ENCODE peak calls at places on chromosomes 11 and 22, in nine cellular contexts. V is AG04450, X is mammary epithelial cell, Y is keratinocyte, C is fibroblast of lung, M is uterus, J is neural progenitor cell, B is neuronal stem cell, U is trophoblast cell. H is an unnamed sample.

GRCh38 chr11:76617553-76618265 is 52.8 kb downstream of the LRRC32 start:
- DNase-seq in X (no peak), C (peak; percentile 81), B (no peak), U (no peak), Y (no peak), V (no peak), M (no peak), J (no peak), H (no peak)

GRCh38 chr11:43399983-43400630 is 41.4 kb downstream of the TTC17 start:
- DNase-seq in C (peak; percentile 7), B (no peak), J (no peak), U (peak; percentile 6), V (no peak), X (no peak), Y (no peak), M (no peak), H (no peak)

GRCh38 chr22:41827671-41828070 is 5.2 kb upstream of the SREBF2 start:
- DNase-seq in C (no peak), Y (no peak), U (peak; percentile 38), B (no peak), M (no peak), X (no peak), J (no peak), V (no peak), H (no peak)

GRCh38 chr22:47600281-47600680 is 837.8 kb downstream of the TBC1D22A start:
- DNase-seq in X (no peak), J (no peak), V (no peak), C (no peak), B (no peak), U (no peak), Y (no peak), M (no peak), H (no peak)

GRCh38 chr11:7673724-7674434 is 579 bp upstream of the CYB5R2 start:
- DNase-seq in U (peak; percentile 76), X (no peak), C (no peak), J (peak; percentile 81), Y (no peak), M (peak; percentile 62), V (no peak), B (peak; percentile 48), H (peak; percentile 49)

GRCh38 chr11:5625281-5625680 is 480 bp downstream of the TRIM34 start:
- DNase-seq in X (no peak), Y (no peak), M (no peak), U (no peak), C (no peak), J (no peak), V (no peak), B (no peak), H (no peak)

GRCh38 chr11:20963596-20963995 is 294.2 kb downstream of the NELL1 start:
- DNase-seq in V (no peak), M (no peak), X (peak; percentile 52), Y (no peak), J (no peak), U (no peak), B (no peak), C (peak; percentile 60), H (no peak)

GRCh38 chr11:128318856-128319474 is 268.4 kb downstream of the ETS1 start:
- DNase-seq in U (no peak), M (no peak), B (no peak), C (peak; percentile 49), X (no peak), Y (no peak), J (no peak), V (no peak), H (no peak)

GRCh38 chr11:11620966-11621880 is 582 bp downstream of the GALNT18 start:
- DNase-seq in V (no peak), J (peak; percentile 62), U (peak; percentile 37), Y (no peak), X (peak; percentile 58), B (peak; percentile 40), C (peak; percentile 34), M (peak; percentile 41), H (peak; percentile 30)

GRCh38 chr11:11252403-11252802 is 100.6 kb downstream of the CSNK2A3 start:
- DNase-seq in Y (no peak), V (no peak), B (no peak), M (no peak), C (no peak), X (no peak), J (no peak), U (no peak), H (no peak)

GRCh38 chr11:111582163-111582562 is 20.1 kb upstream of the SIK2 start:
- DNase-seq in J (no peak), B (no peak), M (no peak), C (no peak), Y (no peak), U (no peak), V (no peak), X (no peak), H (no peak)

GRCh38 chr11:99325807-99326206 is 305.1 kb downstream of the CNTN5 start:
- DNase-seq in J (no peak), C (peak; percentile 84), V (peak; percentile 27), X (peak; percentile 69), B (no peak), Y (peak; percentile 4), U (peak; percentile 74), M (no peak), H (no peak)

GRCh38 chr11:102666331-102666957 is 39.1 kb downstream of the MMP27 start:
- DNase-seq in U (peak; percentile 69), V (peak; percentile 13), C (peak; percentile 39), M (no peak), B (peak; percentile 30), X (peak; percentile 37), Y (no peak), J (peak; percentile 66), H (no peak)

GRCh38 chr22:50031189-50032091 is 18.9 kb upstream of the IL17REL start:
- DNase-seq in C (no peak), Y (no peak), B (no peak), X (no peak), U (no peak), J (no peak), V (no peak), M (no peak), H (no peak)

GRCh38 chr11:931385-931784 is 5.7 kb downstream of the AP2A2 start:
- DNase-seq in B (no peak), M (no peak), J (no peak), Y (no peak), V (no peak), C (no peak), U (no peak), X (no peak), H (no peak)

GRCh38 chr22:41800348-41801146 is at the start of gene CCDC134:
- DNase-seq in C (peak; percentile 78), X (peak; percentile 75), B (peak; percentile 79), Y (peak; percentile 28), U (peak; percentile 90), M (peak; percentile 90), J (peak; percentile 95), V (peak; percentile 30), H (peak; percentile 92)

GRCh38 chr22:49768511-49768910 is 59.2 kb downstream of the BRD1 start:
- DNase-seq in X (no peak), V (no peak), B (no peak), C (no peak), J (no peak), U (no peak), M (no peak), Y (no peak), H (no peak)

DNA sequence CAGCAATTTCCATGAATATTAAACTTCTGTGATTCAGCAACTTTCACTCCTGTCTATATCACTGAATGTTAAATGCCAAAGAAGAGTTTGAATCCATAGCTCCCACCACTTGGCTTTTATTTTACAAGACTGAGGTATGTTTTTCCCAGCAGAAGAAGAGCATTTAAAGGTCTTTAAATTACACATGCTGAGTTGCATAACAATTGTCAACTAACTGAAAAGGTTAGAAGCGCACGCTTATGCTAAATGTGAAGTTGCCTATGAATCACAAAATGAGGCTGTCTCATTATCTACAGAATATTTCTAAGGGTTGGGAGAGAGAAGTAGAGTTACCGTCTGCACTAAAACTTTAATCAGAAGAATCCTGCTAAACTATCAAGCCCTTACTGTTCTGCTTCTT is 1086.3 kb downstream of the FAM181B start:
- DNase-seq in M (no peak), X (no peak), B (no peak), Y (no peak), C (no peak), J (no peak), U (no peak), V (no peak), H (no peak)
- H3K27me3 ChIP-seq in M (no peaks in the 10 kb centered on the region), X (peaks cover 3% of the 10 kb centered on the region), B (peaks cover 3% of the 10 kb centered on the region), Y (peaks cover 6% of the 10 kb centered on the region), C (no peaks in the 10 kb centered on the region), J (peaks cover 63% of the 10 kb centered on the region), U (no peaks in the 10 kb centered on the region), V (no peaks in the 10 kb centered on the region), H (no peaks in the 10 kb centered on the region)

DNA sequence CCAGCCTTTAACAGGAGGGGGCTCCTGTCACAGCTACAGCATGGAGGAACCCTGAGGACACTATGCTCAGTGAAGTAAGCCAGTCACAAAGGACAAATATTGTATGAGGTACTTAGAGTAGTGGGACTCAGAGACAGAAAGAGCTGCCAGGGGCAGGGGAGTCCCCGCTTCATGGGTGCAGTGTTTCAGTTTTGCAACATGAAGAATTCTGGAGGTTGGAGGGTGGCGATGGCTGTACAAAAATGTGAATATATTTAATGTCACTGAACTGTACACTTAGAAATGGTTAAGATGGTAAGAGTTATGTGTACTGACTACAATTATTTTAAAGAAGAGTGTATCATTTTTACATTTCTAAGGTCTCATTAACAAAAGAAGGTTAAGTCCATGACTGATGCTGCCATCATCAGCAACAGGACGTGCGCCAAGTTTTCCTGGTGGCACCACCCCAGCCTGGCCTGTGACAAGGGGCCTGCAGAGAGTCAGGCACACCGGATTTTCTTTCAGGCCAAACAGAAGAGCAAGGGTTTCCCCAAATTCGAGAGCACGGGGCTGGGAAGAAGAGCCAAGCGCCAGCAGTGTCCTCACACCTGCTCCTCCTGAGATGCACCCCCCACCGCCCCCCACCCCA is 22.1 kb downstream of the YPEL1 start:
- DNase-seq in X (no peak), V (no peak), M (no peak), J (no peak), C (no peak), B (no peak), U (no peak), Y (no peak), H (no peak)
- H3K4me3 ChIP-seq in X (no peak overlapping the region), V (no peak overlapping the region), M (no peak overlapping the region), J (no peak overlapping the region), C (no peak overlapping the region), B (no peak overlapping the region), U (no peak overlapping the region), Y (no peak overlapping the region), H (no peak overlapping the region)

DNA sequence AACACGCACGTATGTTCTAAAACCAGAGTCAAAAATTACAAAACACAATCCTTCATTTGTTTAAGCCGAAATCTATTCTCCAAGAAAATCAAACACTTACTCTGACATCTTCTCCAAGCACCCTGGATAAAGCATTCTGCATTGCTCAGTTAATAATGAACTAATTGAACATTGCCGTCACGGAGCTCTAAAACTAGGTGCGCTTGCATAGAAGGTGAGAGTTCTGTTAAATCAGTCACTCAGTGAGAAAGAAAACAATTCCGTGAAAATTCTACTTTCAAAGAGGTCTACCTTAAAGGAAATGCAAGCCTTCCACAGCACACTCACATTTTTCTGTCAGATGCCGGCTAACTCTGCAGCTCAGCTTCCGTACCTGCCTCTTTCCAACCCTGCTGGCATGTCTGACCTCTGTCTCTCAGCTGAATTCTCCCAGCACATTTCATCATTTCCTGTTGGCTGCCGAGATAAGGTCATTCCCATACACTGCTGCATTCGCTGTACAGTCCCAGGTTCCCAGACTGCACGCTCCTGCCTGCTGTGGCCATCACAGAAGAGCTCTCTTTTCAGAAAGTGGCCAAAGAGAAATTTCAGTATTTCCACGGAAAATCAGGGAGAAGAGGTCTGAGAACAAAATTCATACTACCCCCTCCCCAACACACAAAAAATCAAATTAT is 55.3 kb downstream of the PACSIN2 start:
- DNase-seq in J (no peak), X (peak; percentile 83), M (no peak), B (no peak), C (peak; percentile 90), V (peak; percentile 48), U (peak; percentile 93), Y (no peak), H (no peak)
- H3K27ac ChIP-seq in J (no peak overlapping the region), X (peak overlapping the region; percentile 72), M (peak overlapping the region; percentile 31), B (no peak overlapping the region), C (peak overlapping the region; percentile 51), V (peak overlapping the region; percentile 59), U (peak overlapping the region; percentile 72), Y (peak overlapping the region; percentile 51), H (no peak overlapping the region)

GRCh38 chr11:134176284-134176683 is 47.5 kb downstream of the NCAPD3 start:
- DNase-seq in Y (no peak), B (no peak), V (no peak), C (no peak), U (no peak), M (no peak), J (no peak), X (no peak), H (no peak)
- H3K27me3 ChIP-seq in Y (no peaks in the 10 kb centered on the region), B (no peaks in the 10 kb centered on the region), V (no peaks in the 10 kb centered on the region), C (no peaks in the 10 kb centered on the region), U (no peaks in the 10 kb centered on the region), M (no peaks in the 10 kb centered on the region), J (no peaks in the 10 kb centered on the region), X (no peaks in the 10 kb centered on the region), H (no peaks in the 10 kb centered on the region)